ENCODE peak calls at places on chromosomes 12 and 14, in four cellular contexts. P, L, M and S are unnamed samples.

GRCh38 chr14:32657081-32657480 is 281.6 kb upstream of the NPAS3 start:
- DNase-seq in P (peak; percentile 82), L (no peak), M (peak; percentile 24), S (no peak)

GRCh38 chr14:91220581-91221000 is 23.9 kb downstream of the GPR68 start:
- DNase-seq in P (no peak), L (no peak), M (no peak), S (no peak)

GRCh38 chr12:51913071-51914033 is 6.0 kb downstream of the ACVRL1 start:
- DNase-seq in L (peak; percentile 45), P (no peak), M (no peak), S (no peak)

GRCh38 chr14:77124345-77125274 is 17.0 kb downstream of the ZDHHC22 start:
- DNase-seq in P (no peak), L (peak; percentile 71), M (no peak), S (peak; percentile 78)

GRCh38 chr14:36254020-36254614 is 66.3 kb downstream of the MBIP start:
- DNase-seq in P (no peak), M (no peak), L (no peak), S (no peak)

GRCh38 chr12:109735051-109735521 is 21.5 kb downstream of the FAM222A start:
- DNase-seq in P (no peak), L (no peak), M (no peak), S (no peak)

GRCh38 chr14:80049055-80049454 is 162.2 kb downstream of the DIO2 start:
- DNase-seq in P (no peak), M (no peak), L (no peak), S (no peak)

GRCh38 chr14:99035268-99035667 is 236.7 kb downstream of the BCL11B start:
- DNase-seq in P (peak; percentile 85), M (no peak), L (no peak), S (no peak)

GRCh38 chr14:71533396-71533795 is 398.8 kb upstream of the RGS6 start:
- DNase-seq in L (no peak), M (no peak), P (no peak), S (no peak)

GRCh38 chr14:83197271-83197670 is 1663.6 kb upstream of the SEL1L start:
- DNase-seq in P (no peak), L (no peak), M (no peak), S (no peak)

GRCh38 chr12:24398605-24399004 is 449.1 kb upstream of the SOX5 start:
- DNase-seq in L (no peak), M (no peak), P (no peak), S (no peak)

GRCh38 chr12:124451016-124451415 is 116.4 kb downstream of the NCOR2 start:
- DNase-seq in L (no peak), M (no peak), P (no peak), S (no peak)

GRCh38 chr12:65948320-65949008 is 124.2 kb downstream of the HMGA2 start:
- DNase-seq in P (no peak), L (no peak), M (no peak), S (no peak)

DNA sequence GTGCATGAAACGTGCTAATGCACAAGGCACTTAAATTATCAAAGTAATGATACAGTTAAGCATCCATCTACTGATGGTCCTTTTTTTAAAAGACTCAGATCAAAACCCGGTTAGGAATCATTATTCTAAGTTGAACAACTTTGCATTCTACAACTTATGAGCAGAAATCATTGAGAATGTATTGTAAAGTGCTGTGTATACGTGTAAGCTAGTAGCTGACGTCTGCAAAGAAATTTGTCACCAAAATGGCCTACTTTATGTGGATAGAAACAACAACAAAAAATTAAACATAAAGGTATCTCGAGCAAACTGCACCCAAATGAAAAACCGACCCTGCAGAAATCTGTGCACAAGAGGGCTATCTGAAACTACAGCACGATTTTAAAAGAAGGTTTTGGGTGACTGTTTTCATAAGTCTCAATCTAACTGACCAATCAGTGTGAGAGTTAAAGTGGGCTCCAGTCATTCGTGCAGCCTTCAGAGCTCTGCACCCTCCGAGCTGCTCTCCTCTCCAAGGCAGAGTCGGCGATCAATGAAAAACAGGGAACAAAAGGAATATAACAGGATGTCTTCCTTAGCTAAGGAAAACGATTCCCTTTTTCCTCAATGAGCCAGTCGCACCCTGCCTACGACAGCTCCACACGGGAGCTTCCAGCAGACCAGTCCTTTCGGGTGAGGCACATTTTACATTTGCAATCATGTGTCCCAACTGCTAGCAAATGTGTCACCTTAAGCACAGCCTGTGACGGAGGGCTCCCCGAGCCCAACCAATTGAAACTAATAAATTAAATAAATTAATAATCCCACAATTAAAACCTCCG is 200.6 kb upstream of the FOXN3 start:
- DNase-seq in P (no peak), M (no peak), L (no peak), S (no peak)
- TF ChIP-seq SPI1 in P (no peak), M (no peak), L (no peak), S (no peak)

GRCh38 chr12:7731499-7731898 is 15.7 kb downstream of the CLEC4C start:
- DNase-seq in L (no peak), M (no peak), P (no peak), S (no peak)

GRCh38 chr12:7723926-7724325 is 12.7 kb downstream of the DPPA3 start:
- DNase-seq in L (no peak), P (no peak), M (no peak), S (no peak)

GRCh38 chr12:7729683-7730195 is 17.4 kb downstream of the CLEC4C start:
- DNase-seq in L (no peak), P (no peak), M (no peak), S (no peak)
- TF ChIP-seq SPI1 in L (no peak), P (no peak), M (no peak), S (no peak)

DNA sequence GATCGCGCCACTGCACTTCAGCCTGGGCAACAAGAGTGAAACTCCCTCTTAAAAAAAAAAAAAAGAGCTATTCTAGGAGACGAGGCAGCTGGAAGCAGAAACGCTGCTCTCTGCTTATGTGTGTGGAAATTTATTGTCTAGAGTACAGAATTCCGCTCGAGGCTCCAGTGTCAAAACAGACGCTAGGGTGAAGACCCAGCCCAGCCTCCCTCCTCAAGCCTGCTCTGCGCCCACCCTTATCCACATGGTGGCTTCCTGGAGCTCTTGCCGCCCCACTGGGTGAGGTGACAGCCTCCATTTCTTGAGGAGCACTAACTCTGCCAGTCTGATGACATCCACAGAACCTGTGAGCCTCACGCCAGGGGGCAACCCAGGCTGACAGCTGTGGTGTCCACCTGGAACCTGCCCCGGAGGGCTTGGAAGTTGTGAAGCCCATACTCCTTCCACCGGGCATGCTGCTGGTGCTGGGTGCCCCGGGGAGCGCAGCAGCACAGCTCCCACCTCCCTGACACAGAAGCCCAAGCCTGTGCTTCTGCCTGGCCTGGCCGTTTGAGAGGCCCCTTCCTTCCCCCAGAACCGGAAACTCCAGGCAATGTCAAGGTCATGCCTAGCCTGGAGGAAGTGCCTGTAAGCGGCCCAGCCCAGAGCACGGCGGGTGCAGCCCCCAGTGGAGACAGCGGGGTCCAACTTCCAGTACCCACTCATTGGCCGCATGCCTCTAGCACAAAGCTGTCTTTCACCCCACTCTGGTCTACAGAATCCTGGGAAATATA is 49.4 kb upstream of the DLK1 start:
- DNase-seq in M (no peak), P (peak; percentile 86), L (no peak), S (no peak)
- TF ChIP-seq SPI1 in M (no peak), P (peak; percentile 58), L (peak; percentile 23), S (no peak)

GRCh38 chr12:69719336-69720316 is 19.0 kb upstream of the RAB3IP start:
- DNase-seq in M (no peak), L (no peak), P (no peak), S (no peak)

GRCh38 chr12:69720748-69721147 is 17.9 kb upstream of the RAB3IP start:
- DNase-seq in L (no peak), P (no peak), M (no peak), S (no peak)
- TF ChIP-seq SPI1 in L (no peak), P (no peak), M (no peak), S (no peak)

GRCh38 chr14:103819503-103820307 is 27.7 kb downstream of the PPP1R13B start:
- DNase-seq in M (no peak), P (no peak), L (no peak), S (no peak)
- TF ChIP-seq SPI1 in M (no peak), P (no peak), L (no peak), S (no peak)

DNA sequence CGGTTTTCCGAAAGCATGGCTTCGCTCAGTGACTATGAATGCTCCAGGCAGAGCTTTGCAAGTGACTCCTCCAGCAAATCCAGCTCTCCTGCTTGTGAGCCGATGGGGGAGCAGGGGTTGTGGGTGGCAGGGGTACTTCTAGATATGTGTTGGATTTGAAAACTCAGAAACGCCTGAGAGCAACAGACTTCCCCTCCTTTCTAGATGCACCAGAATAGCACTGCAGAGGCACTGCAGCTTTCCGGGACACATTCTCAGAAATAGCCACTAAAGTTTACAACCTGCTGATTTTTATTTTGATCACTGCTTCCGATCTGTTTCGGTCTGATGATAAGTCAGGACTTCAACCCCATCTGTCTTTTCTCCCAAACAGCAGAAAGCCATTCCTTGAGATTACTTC is 8.6 kb downstream of the TCP11L2 start:
- DNase-seq in M (no peak), P (no peak), L (no peak), S (no peak)
- TF ChIP-seq SPI1 in M (no peak), P (no peak), L (no peak), S (no peak)